ENCODE peak calls at places on chromosomes 13 and 19, in four cellular contexts. C is T-helper 2 cell, W is dermis microvascular lymphatic vessel endothelial cell, O is right cardiac atrium. X is an unnamed sample.

GRCh38 chr19:40594657-40595077 is 6.5 kb upstream of the LTBP4 start:
- DNase-seq in C (no peak), W (no peak), O (peak; percentile 59), X (no peak)

GRCh38 chr19:14406645-14407331 is 12.4 kb downstream of the DDX39A start:
- DNase-seq in C (no peak), W (no peak), O (no peak), X (no peak)

GRCh38 chr13:35984776-35985453 is 146.3 kb downstream of the DCLK1 start:
- DNase-seq in C (no peak), W (peak; percentile 0), O (no peak), X (no peak)

GRCh38 chr19:37999309-38000213 is 92.6 kb downstream of the SIPA1L3 start:
- DNase-seq in C (no peak), W (peak; percentile 81), O (peak; percentile 73), X (peak; percentile 98)

GRCh38 chr13:113080901-113081521 is 24.6 kb upstream of the F7 start:
- DNase-seq in C (no peak), W (no peak), O (peak; percentile 53), X (no peak)

GRCh38 chr19:38665950-38666661 is 18.7 kb downstream of the ACTN4 start:
- DNase-seq in C (no peak), W (peak; percentile 86), O (peak; percentile 88), X (no peak)

GRCh38 chr13:111252449-111253124 is 67.9 kb upstream of the TEX29 start:
- DNase-seq in C (no peak), W (no peak), O (no peak), X (no peak)

GRCh38 chr13:77084755-77085154 is 57.8 kb upstream of the FBXL3 start:
- DNase-seq in C (no peak), W (no peak), O (no peak), X (no peak)

GRCh38 chr19:6233051-6233826 is 46.5 kb downstream of the MLLT1 start:
- DNase-seq in C (no peak), W (no peak), O (peak; percentile 92), X (no peak)

GRCh38 chr19:8615813-8616596 is 5.5 kb upstream of the ADAMTS10 start:
- DNase-seq in C (peak; percentile 44), W (peak; percentile 43), O (peak; percentile 81), X (no peak)

GRCh38 chr13:97460853-97461252 is 26.9 kb downstream of the RAP2A start:
- DNase-seq in C (no peak), W (no peak), O (no peak), X (no peak)

GRCh38 chr13:30466358-30466714 is 600 bp upstream of the HMGB1 start:
- DNase-seq in C (no peak), W (no peak), O (no peak), X (no peak)

GRCh38 chr19:5032101-5032967 is 63.4 kb downstream of the KDM4B start:
- DNase-seq in C (no peak), W (no peak), O (no peak), X (no peak)

GRCh38 chr13:113822956-113823744 is 40.7 kb downstream of the GAS6 start:
- DNase-seq in C (no peak), W (no peak), O (peak; percentile 59), X (no peak)

GRCh38 chr19:18223860-18224524 is 2.2 kb downstream of the PDE4C start:
- DNase-seq in C (no peak), W (no peak), O (peak; percentile 84), X (no peak)